ENCODE peak calls at places on chromosomes 4 and X, in nine cellular contexts. T is uterus, B is spleen, G is upper lobe of right lung, Z is GM23248, A is fibroblast of lung, S is hepatocyte, K is HCT116, X is right lobe of liver. J is an unnamed sample.

GRCh38 chrX:107683931-107684330 is 55.6 kb downstream of the PRPS1 start:
- DNase-seq in X (no peak), B (no peak), A (no peak), T (peak; percentile 11), S (no peak), K (no peak), G (no peak), Z (no peak), J (no peak)

GRCh38 chr4:84151574-84151973 is 347.5 kb downstream of the NKX6-1 start:
- DNase-seq in B (no peak), Z (no peak), G (no peak), T (no peak), S (no peak), A (no peak), K (peak; percentile 2), X (no peak), J (no peak)

GRCh38 chr4:93199492-93199891 is 629.1 kb upstream of the ATOH1 start:
- DNase-seq in A (peak; percentile 65), B (no peak), S (peak; percentile 59), T (no peak), K (peak; percentile 45), G (no peak), X (no peak), Z (peak; percentile 53), J (peak; percentile 29)

GRCh38 chrX:46117234-46117633 is 428.0 kb downstream of the ZNF674 start:
- DNase-seq in T (no peak), A (no peak), G (no peak), Z (no peak), K (no peak), B (no peak), S (no peak), X (no peak), J (no peak)

GRCh38 chrX:154135458-154136229 is 8.4 kb upstream of the OPN1LW start:
- DNase-seq in B (no peak), S (no peak), G (no peak), A (no peak), Z (peak; percentile 26), X (no peak), K (no peak), T (no peak), J (peak; percentile 68)

GRCh38 chrX:105711805-105712204 is 110.5 kb upstream of the NRK start:
- DNase-seq in Z (no peak), B (no peak), A (no peak), K (no peak), T (no peak), X (no peak), S (no peak), G (no peak), J (no peak)

GRCh38 chrX:109990582-109991276 is 12.2 kb upstream of the TMEM164 start:
- DNase-seq in Z (no peak), T (no peak), K (no peak), G (no peak), S (no peak), X (no peak), A (no peak), B (no peak), J (no peak)

GRCh38 chr4:172481802-172482508 is 668.8 kb downstream of the GALNTL6 start:
- DNase-seq in S (no peak), A (no peak), X (no peak), Z (no peak), K (no peak), T (no peak), B (no peak), G (peak; percentile 48), J (no peak)

GRCh38 chrX:139832728-139833309 is 100.0 kb downstream of the ATP11C start:
- DNase-seq in G (no peak), T (no peak), Z (no peak), K (no peak), A (no peak), S (no peak), X (no peak), B (no peak), J (peak; percentile 42)

GRCh38 chr4:6106156-6106555 is 87.9 kb upstream of the C4orf50 start:
- DNase-seq in Z (no peak), B (no peak), K (no peak), T (no peak), S (no peak), A (no peak), X (no peak), G (no peak), J (peak; percentile 45)

GRCh38 chr4:37223732-37224131 is 20.8 kb upstream of the NWD2 start:
- DNase-seq in A (no peak), X (no peak), S (no peak), Z (no peak), K (no peak), B (no peak), G (no peak), T (no peak), J (no peak)

GRCh38 chrX:150546711-150547153 is 21.7 kb upstream of the MTM1 start:
- DNase-seq in A (peak; percentile 4), G (no peak), Z (peak; percentile 8), T (no peak), S (peak; percentile 17), K (no peak), B (no peak), X (peak; percentile 72), J (no peak)

GRCh38 chrX:150543230-150544155 is 24.9 kb upstream of the MTM1 start:
- DNase-seq in X (no peak), Z (no peak), S (no peak), B (no peak), A (no peak), K (no peak), G (no peak), T (no peak), J (no peak)

GRCh38 chrX:150542846-150543229 is 25.6 kb upstream of the MTM1 start:
- DNase-seq in Z (no peak), T (no peak), X (no peak), G (no peak), A (no peak), B (no peak), K (no peak), S (no peak), J (no peak)

GRCh38 chrX:150544222-150544787 is 24.1 kb upstream of the MTM1 start:
- DNase-seq in B (no peak), Z (no peak), A (peak; percentile 4), G (no peak), K (no peak), X (no peak), T (no peak), S (no peak), J (no peak)

DNA sequence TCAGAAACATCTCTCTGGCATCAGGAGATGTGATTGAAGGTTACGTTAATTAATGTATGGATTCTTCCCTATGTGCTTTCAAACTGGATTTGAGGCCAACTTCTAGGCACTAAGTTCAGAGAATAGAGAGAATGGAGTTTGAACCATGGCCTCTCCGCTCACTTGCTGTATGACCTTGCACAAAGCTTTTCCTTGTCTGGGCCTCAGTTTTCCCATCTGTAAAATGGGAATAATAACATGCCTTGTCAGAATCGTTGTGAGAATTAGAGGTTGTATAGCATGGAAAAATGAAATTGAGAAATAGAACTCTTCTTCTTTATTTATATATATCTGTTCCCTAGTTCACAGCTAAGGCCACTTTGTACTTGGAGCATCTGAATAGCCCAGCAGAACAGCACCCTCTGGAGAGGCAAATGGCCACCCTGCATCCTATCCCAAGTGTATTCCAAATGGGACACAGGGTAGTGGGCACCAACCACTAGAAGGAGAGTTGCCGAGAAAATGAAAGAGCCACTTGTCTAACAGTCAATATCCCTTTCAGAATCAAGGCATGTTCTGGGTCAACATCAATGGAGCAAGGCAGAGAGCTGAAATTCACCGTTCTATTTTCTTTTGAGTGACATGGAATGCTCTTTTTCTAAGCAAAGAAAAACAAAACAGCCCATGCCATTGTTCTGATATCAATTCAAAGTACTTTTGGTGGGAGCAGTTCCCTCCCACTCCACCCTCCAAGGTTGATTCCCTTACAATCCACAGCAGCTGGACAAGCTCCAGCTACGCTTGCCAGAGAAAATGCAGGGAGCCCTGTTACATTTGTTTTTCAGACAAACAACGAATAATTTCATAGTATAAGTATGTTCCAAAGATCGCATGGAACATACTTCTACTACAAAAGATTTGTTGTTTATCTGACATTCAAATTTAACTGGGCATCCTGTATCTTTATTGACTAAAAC is 23.3 kb upstream of the MTM1 start:
- DNase-seq in G (no peak), S (no peak), K (no peak), A (no peak), T (no peak), B (no peak), Z (no peak), X (no peak), J (no peak)
- H3K4me1 ChIP-seq in G (peaks cover 4% of the 10 kb centered on the region), S (no peaks in the 10 kb centered on the region), K (peaks cover 7% of the 10 kb centered on the region), A (peaks cover 3% of the 10 kb centered on the region), T (no peaks in the 10 kb centered on the region), B (peaks cover 4% of the 10 kb centered on the region), Z (peaks cover 13% of the 10 kb centered on the region), X (no peaks in the 10 kb centered on the region), J (peaks cover 9% of the 10 kb centered on the region)

DNA sequence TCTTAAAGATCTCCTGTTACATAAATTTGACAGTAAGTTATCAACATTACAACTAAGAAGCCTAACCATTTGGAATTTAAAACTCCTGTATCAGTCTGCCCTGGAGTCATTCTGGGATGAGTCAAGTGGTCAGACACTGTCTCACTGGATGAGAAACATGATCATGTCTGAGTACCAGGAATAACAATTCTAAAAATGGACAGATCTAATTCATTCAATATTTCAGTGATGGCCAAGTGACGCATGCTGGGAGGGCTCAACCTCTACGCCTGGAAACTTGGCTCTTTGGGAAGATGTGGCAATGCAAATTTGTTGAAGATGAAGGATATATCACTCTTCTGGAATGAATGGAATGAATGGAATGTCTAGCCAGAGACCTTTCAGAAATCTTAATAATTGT is 1427.2 kb downstream of the STIM2 start:
- DNase-seq in B (no peak), Z (peak; percentile 97), X (no peak), S (peak; percentile 15), G (no peak), T (no peak), A (peak; percentile 83), K (no peak), J (peak; percentile 60)
- H3K9me3 ChIP-seq in B (peaks cover 32% of the 10 kb centered on the region), Z (no peaks in the 10 kb centered on the region), X (no peaks in the 10 kb centered on the region), S (peaks cover 4% of the 10 kb centered on the region), G (no peaks in the 10 kb centered on the region), T (no peaks in the 10 kb centered on the region), A (no peaks in the 10 kb centered on the region), K (no peaks in the 10 kb centered on the region), J (peaks cover 2% of the 10 kb centered on the region)

DNA sequence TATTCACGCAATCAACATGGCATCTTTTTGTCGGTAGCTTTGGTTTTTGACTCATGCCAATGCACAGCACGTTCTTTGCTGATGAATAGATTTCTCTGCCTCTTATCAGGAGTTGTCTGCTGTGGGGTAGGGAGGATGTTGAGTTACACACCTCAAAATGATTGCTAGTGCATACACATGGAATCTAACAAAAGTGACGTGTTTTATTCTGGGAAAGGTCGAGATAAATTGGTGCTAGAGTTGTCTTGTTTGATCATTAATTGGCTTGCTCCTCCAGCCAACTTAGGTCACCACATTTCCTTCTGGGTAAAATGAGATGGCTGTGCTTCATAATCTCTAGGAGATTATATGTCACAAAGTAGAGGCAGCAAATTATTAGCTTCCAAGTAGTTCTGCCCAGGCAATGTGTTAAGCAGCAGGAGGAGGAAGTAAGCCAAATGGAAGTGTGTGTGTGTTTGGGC is 3.9 kb downstream of the RAB9A start:
- DNase-seq in X (no peak), Z (no peak), B (no peak), A (no peak), T (no peak), K (peak; percentile 31), G (no peak), S (no peak), J (peak; percentile 38)
- H3K4me1 ChIP-seq in X (no peaks in the 10 kb centered on the region), Z (peaks cover 28% of the 10 kb centered on the region), B (peaks cover 25% of the 10 kb centered on the region), A (no peaks in the 10 kb centered on the region), T (no peaks in the 10 kb centered on the region), K (peaks cover 56% of the 10 kb centered on the region), G (peaks cover 13% of the 10 kb centered on the region), S (peaks cover 8% of the 10 kb centered on the region), J (peaks cover 29% of the 10 kb centered on the region)

DNA sequence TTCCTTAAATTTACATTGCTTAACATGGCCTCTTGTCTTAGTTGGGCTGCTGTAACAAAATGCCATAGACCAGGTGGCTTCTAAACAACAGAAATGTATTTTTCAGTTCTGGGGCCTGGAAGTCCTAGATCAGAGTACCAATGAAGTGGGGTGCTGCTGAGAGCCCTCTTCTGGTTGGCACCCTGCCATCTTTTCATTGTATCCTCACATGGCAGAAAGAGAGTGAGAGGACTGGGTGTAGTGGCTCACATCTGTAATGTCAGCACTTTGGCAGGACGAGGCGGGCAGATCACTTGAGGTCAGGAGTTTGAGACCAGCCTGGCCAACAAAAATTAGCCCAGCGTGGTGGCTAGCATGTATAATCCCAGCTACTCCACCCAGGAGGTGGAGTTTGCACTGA is 12.0 kb upstream of the KLB start:
- DNase-seq in S (no peak), Z (no peak), B (no peak), A (no peak), K (no peak), X (no peak), G (no peak), T (no peak), J (no peak)
- H3K9me3 ChIP-seq in S (no peaks in the 10 kb centered on the region), Z (no peaks in the 10 kb centered on the region), B (no peaks in the 10 kb centered on the region), A (no peaks in the 10 kb centered on the region), K (no peaks in the 10 kb centered on the region), X (no peaks in the 10 kb centered on the region), G (no peaks in the 10 kb centered on the region), T (no peaks in the 10 kb centered on the region), J (no peaks in the 10 kb centered on the region)

J was measured in osteoblast.